ENCODE peak calls at places on chromosome 22, in four cellular contexts. M, F, K and Q are unnamed samples.

GRCh38 chr22:38567531-38568245 is 2.3 kb downstream of the DMC1 start:
- DNase-seq in M (no peak), F (no peak), K (no peak), Q (no peak)

GRCh38 chr22:35561796-35562526 is 21.3 kb downstream of the RASD2 start:
- DNase-seq in M (no peak), F (peak), K (no peak), Q (peak)

GRCh38 chr22:41429232-41429945 is 17.2 kb downstream of the TOB2 start:
- DNase-seq in M (no peak), F (no peak), K (no peak), Q (no peak)

GRCh38 chr22:19134874-19135273 is 3.8 kb downstream of the TSSK2 start:
- DNase-seq in M (no peak), F (no peak), K (no peak), Q (no peak)

GRCh38 chr22:38422615-38423511 is 32.1 kb downstream of the KCNJ4 start:
- DNase-seq in M (no peak), F (peak), K (no peak), Q (no peak)

GRCh38 chr22:26660961-26661578 is 3.7 kb downstream of the MIAT start:
- DNase-seq in M (no peak), F (no peak), K (no peak), Q (no peak)

GRCh38 chr22:24338701-24339451 is 68.2 kb downstream of the SPECC1L start:
- DNase-seq in M (no peak), F (no peak), K (no peak), Q (no peak)

GRCh38 chr22:21032843-21033688 is 705 bp upstream of the SLC7A4 start:
- DNase-seq in M (no peak), F (no peak), K (no peak), Q (no peak)

GRCh38 chr22:20199906-20200305 is 49.1 kb upstream of the CCDC188 start:
- DNase-seq in M (no peak), F (no peak), K (no peak), Q (no peak)

GRCh38 chr22:40637181-40638150 is 947 bp upstream of the MRTFA start:
- DNase-seq in M (no peak), F (peak), K (no peak), Q (no peak)

GRCh38 chr22:50141891-50142363 is 28.6 kb upstream of the PANX2 start:
- DNase-seq in M (no peak), F (peak), K (no peak), Q (no peak)

GRCh38 chr22:37884420-37884819 is 21.7 kb upstream of the MICALL1 start:
- DNase-seq in M (no peak), F (no peak), K (no peak), Q (no peak)

GRCh38 chr22:32044913-32045312 is 1.9 kb downstream of the SLC5A1 start:
- DNase-seq in M (no peak), F (no peak), K (no peak), Q (no peak)

GRCh38 chr22:22203048-22203971 is 41.3 kb upstream of the VPREB1 start:
- DNase-seq in M (no peak), F (no peak), K (no peak), Q (no peak)

GRCh38 chr22:26447594-26448329 is 18.7 kb downstream of the ASPHD2 start:
- DNase-seq in M (no peak), F (no peak), K (no peak), Q (no peak)

GRCh38 chr22:32444068-32444467 is 20.2 kb downstream of the BPIFC start:
- DNase-seq in M (no peak), F (peak), K (peak), Q (peak)

GRCh38 chr22:35514366-35514765 is 26.3 kb upstream of the RASD2 start:
- DNase-seq in M (no peak), F (no peak), K (no peak), Q (no peak)

GRCh38 chr22:48941903-48942625 is 885.6 kb downstream of the BRD1 start:
- DNase-seq in M (no peak), F (no peak), K (no peak), Q (no peak)

GRCh38 chr22:35870517-35871275 is 153.0 kb downstream of the APOL5 start:
- DNase-seq in M (no peak), F (no peak), K (no peak), Q (no peak)

GRCh38 chr22:23898006-23898974 is 4.1 kb downstream of the MIF start:
- DNase-seq in M (no peak), F (no peak), K (no peak), Q (no peak)

GRCh38 chr22:49112661-49113626 is 714.7 kb downstream of the BRD1 start:
- DNase-seq in M (no peak), F (no peak), K (no peak), Q (no peak)

GRCh38 chr22:28956506-28956905 is 73.1 kb downstream of the ZNRF3 start:
- DNase-seq in M (no peak), F (no peak), K (no peak), Q (no peak)

GRCh38 chr22:23651676-23652075 is 19.6 kb upstream of the DRICH1 start:
- DNase-seq in M (no peak), F (no peak), K (no peak), Q (no peak)

GRCh38 chr22:36143066-36143815 is 17.3 kb downstream of the APOL3 start:
- DNase-seq in M (no peak), F (no peak), K (peak), Q (no peak)

GRCh38 chr22:41146573-41146972 is 54.2 kb downstream of the EP300 start:
- DNase-seq in M (no peak), F (no peak), K (no peak), Q (no peak)

GRCh38 chr22:39266398-39267030 is 21.7 kb upstream of the PDGFB start:
- DNase-seq in M (peak), F (peak), K (peak), Q (no peak)

GRCh38 chr22:39148727-39149535 is 3.5 kb downstream of the CBX7 start:
- DNase-seq in M (peak), F (no peak), K (no peak), Q (no peak)

GRCh38 chr22:21003782-21004181 is 1.9 kb upstream of the THAP7 start:
- DNase-seq in M (no peak), F (peak), K (no peak), Q (no peak)

GRCh38 chr22:17896552-17896951 is 122.3 kb upstream of the BID start:
- DNase-seq in M (no peak), F (no peak), K (no peak), Q (peak)

GRCh38 chr22:19800761-19801244 is 40.2 kb downstream of the TBX1 start:
- DNase-seq in M (no peak), F (peak), K (peak), Q (peak)

GRCh38 chr22:18056802-18057474 is 20.9 kb upstream of the PEX26 start:
- DNase-seq in M (peak), F (no peak), K (no peak), Q (no peak)

GRCh38 chr22:48824673-48825651 is 1002.7 kb downstream of the BRD1 start:
- DNase-seq in M (no peak), F (no peak), K (no peak), Q (no peak)

GRCh38 chr22:39522567-39523300 is 2.4 kb downstream of the ATF4 start:
- DNase-seq in M (no peak), F (no peak), K (no peak), Q (peak)

GRCh38 chr22:32589007-32589406 is 114.4 kb downstream of the FBXO7 start:
- DNase-seq in M (no peak), F (no peak), K (no peak), Q (no peak)

GRCh38 chr22:50627452-50627913 is 469 bp downstream of the ARSA start:
- DNase-seq in M (no peak), F (no peak), K (peak), Q (peak)

GRCh38 chr22:41621911-41622179 is 750 bp downstream of the XRCC6 start:
- DNase-seq in M (no peak), F (no peak), K (no peak), Q (no peak)

GRCh38 chr22:30933457-30933856 is 35.1 kb downstream of the MORC2 start:
- DNase-seq in M (no peak), F (no peak), K (no peak), Q (no peak)
- TF ChIP-seq REST in M (peak), F (no peak), K (no peak), Q (no peak)

DNA sequence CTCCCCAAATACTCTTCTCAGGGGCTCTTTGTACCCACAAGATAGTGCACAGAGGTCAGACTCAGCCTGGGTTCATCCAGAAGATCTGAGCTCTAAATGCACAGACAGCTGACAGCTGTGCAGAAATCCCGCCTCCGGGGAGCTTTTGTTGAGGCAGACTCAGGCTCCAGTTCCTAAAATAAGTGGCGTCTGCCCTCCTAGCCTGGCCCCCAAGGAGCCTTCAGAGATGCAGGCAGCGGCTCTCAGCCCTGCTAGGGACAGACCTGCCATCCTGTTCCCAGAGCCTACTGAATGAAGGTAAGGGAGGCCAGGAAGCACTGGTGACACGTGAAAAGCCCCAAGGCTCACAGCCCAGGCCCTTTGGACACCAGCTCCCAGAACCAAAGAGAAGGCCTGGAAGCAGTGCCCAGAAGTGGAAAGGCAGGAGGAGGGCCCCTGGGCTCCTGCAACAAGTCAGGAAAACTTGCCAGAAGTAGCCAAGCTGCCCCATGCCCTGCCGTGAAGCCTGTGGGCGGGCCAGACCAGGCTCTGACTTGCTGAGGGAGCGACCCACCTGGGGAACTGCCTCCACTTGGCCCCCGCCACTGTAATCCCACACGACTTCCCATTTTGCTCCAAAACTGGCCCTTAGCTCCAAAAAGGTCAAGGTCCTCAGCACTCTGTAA is 51.1 kb upstream of the ARFGAP3 start:
- DNase-seq in M (no peak), F (no peak), K (no peak), Q (no peak)
- TF ChIP-seq CEBPB in M (no peak), F (no peak), K (no peak), Q (no peak)

GRCh38 chr22:46592390-46592872 is 27.8 kb upstream of the GRAMD4 start:
- DNase-seq in M (no peak), F (peak), K (no peak), Q (no peak)
- TF ChIP-seq ESRRA in M (no peak), F (no peak), K (no peak), Q (no peak)

DNA sequence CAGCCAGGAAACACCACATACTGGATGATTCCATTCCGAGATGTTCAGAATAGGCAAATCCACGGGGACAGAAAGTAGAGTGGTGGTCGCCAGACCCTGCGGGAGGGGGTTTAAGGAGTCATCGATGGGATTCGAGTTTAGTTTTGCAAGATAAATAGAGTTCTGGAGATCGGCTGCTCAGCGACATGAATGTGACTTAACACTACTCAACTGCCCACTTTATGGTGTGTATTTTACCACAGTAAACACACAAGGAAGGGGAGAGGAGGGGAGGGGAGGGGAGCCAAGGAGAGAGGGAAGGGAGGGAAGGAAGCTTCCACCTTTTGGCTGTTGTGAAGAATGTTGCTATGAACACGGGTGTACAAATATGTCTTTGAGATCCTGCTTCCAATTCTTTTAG is 10.4 kb upstream of the ARHGAP8 start:
- DNase-seq in M (no peak), F (no peak), K (no peak), Q (no peak)
- TF ChIP-seq REST in M (no peak), F (no peak), K (no peak), Q (no peak)